ENCODE peak calls at places on chromosomes 13 and 19, in ten cellular contexts. L, A, D, T, S, F, Z, Y, Q and I are unnamed samples.

GRCh38 chr13:45575146-45575829 is 40.3 kb downstream of the ERICH6B start:
- DNase-seq in S (no peak), F (no peak), A (no peak), Q (no peak), T (no peak), Y (no peak), D (no peak), Z (no peak), L (no peak), I (peak; percentile 12)

GRCh38 chr13:60210510-60211065 is 46.9 kb upstream of the DIAPH3 start:
- DNase-seq in Z (no peak), L (no peak), T (no peak), D (no peak), Y (no peak), F (no peak), A (no peak), Q (no peak), S (no peak), I (no peak)

GRCh38 chr13:30647824-30648521 is 30.3 kb downstream of the USPL1 start:
- DNase-seq in L (no peak), Z (no peak), Q (no peak), D (no peak), T (no peak), F (no peak), Y (no peak), S (no peak), A (no peak), I (no peak)

GRCh38 chr13:105774739-105775460 is 760.6 kb downstream of the EFNB2 start:
- DNase-seq in F (no peak), Q (no peak), A (no peak), S (peak; percentile 93), T (no peak), L (peak; percentile 41), D (no peak), Z (no peak), Y (no peak), I (no peak)

GRCh38 chr13:49649244-49649962 is 21.1 kb downstream of the ARL11 start:
- DNase-seq in L (peak; percentile 32), Y (no peak), F (no peak), Q (no peak), Z (no peak), T (no peak), A (peak; percentile 66), S (peak; percentile 27), D (peak; percentile 55), I (no peak)

GRCh38 chr13:56755181-56755580 is 385.5 kb upstream of the PRR20A start:
- DNase-seq in F (no peak), S (no peak), Z (no peak), Y (no peak), Q (no peak), D (no peak), L (peak; percentile 16), T (no peak), A (peak; percentile 2), I (no peak)

GRCh38 chr13:30376426-30377311 is 45.6 kb upstream of the UBE2L5 start:
- DNase-seq in Z (no peak), L (no peak), S (no peak), F (no peak), D (no peak), Q (no peak), T (no peak), Y (peak; percentile 74), A (no peak), I (no peak)

GRCh38 chr19:49912965-49913685 is 15.9 kb upstream of the ATF5 start:
- DNase-seq in T (no peak), Y (no peak), A (no peak), F (no peak), D (no peak), S (no peak), Q (no peak), L (peak; percentile 59), Z (no peak), I (no peak)

GRCh38 chr19:7832009-7832408 is 2.0 kb downstream of the EVI5L start:
- DNase-seq in F (no peak), D (no peak), A (no peak), Y (no peak), T (no peak), Q (no peak), Z (no peak), S (no peak), L (no peak), I (no peak)

GRCh38 chr13:90331974-90332373 is 1015.5 kb upstream of the MIR17HG start:
- DNase-seq in F (no peak), A (no peak), L (no peak), Z (no peak), S (no peak), Q (no peak), D (no peak), T (no peak), Y (no peak), I (no peak)

DNA sequence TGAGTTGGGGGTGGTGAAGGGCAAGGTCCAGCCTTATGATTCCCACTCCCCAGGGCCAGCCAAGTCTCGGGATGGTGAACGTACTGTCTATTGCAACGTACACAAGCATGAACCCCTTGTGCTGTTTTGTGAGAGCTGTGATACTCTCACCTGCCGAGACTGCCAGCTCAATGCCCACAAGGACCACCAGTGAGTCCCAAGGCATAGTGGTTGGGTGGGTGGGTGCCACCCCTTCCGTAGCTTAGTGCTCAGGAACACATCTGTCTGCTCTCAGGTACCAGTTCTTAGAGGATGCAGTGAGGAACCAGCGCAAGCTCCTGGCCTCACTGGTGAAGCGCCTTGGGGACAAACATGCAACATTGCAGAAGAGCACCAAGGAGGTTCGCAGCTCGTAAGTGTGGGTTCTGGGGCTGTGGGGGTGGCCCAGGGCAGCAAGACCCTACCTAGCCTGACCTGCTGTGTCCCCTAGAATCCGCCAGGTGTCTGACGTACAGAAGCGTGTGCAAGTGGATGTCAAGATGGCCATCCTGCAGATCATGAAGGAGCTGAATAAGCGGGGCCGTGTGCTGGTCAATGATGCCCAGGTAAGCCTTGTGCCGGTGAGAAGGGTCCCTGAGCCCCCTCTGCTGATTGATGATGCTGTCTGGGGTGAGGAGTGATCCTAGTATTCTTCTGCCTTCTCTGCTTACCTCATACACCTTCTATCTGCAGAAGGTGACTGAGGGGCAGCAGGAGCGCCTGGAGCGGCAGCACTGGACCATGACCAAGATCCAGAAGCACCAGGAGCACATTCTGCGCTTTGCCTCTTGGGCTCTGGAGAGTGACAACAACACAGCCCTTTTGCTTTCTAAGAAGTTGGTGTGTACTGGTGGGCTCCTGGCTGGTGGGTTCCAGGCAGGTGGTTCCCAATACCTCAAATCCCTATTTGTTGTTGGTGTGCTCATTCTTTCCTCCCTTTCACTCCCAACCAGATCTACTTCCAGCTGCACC is 3.8 kb downstream of the TRIM28 start:
- DNase-seq in S (no peak), L (no peak), F (no peak), Z (peak; percentile 59), A (no peak), D (no peak), T (no peak), Y (no peak), Q (no peak), I (no peak)
- H3K4me3 ChIP-seq in S (no peak overlapping the region), L (no peak overlapping the region), F (no peak overlapping the region), Z (no peak overlapping the region), A (no peak overlapping the region), D (no peak overlapping the region), T (peak overlapping the region; percentile 84), Y (no peak overlapping the region), Q (no peak overlapping the region), I (no peak overlapping the region)

GRCh38 chr19:46408611-46409039 is 4.7 kb downstream of the CCDC8 start:
- DNase-seq in L (peak; percentile 83), D (no peak), Q (peak; percentile 42), S (no peak), T (no peak), F (peak; percentile 95), A (peak; percentile 79), Y (peak; percentile 92), Z (peak; percentile 90), I (no peak)
- H3K27me3 ChIP-seq in L (no peaks in the 10 kb centered on the region), D (no peaks in the 10 kb centered on the region), Q (peaks cover 81% of the 10 kb centered on the region), S (peaks cover 9% of the 10 kb centered on the region), T (peaks cover 3% of the 10 kb centered on the region), F (no peaks in the 10 kb centered on the region), A (no peaks in the 10 kb centered on the region), Y (peaks cover 18% of the 10 kb centered on the region), Z (no peaks in the 10 kb centered on the region), I (no peaks in the 10 kb centered on the region)

GRCh38 chr19:39599116-39599515 is 3.2 kb upstream of the LGALS13 start:
- DNase-seq in S (peak; percentile 8), L (peak; percentile 51), Z (no peak), F (no peak), A (peak; percentile 42), D (peak; percentile 64), Q (peak; percentile 13), T (no peak), Y (no peak), I (peak; percentile 19)
- H3K9me3 ChIP-seq in S (no peaks in the 10 kb centered on the region), L (no peaks in the 10 kb centered on the region), Z (no peaks in the 10 kb centered on the region), F (no peaks in the 10 kb centered on the region), A (no peaks in the 10 kb centered on the region), D (peaks cover 3% of the 10 kb centered on the region), Q (no peaks in the 10 kb centered on the region), T (no peaks in the 10 kb centered on the region), Y (no peaks in the 10 kb centered on the region), I (no peaks in the 10 kb centered on the region)

DNA sequence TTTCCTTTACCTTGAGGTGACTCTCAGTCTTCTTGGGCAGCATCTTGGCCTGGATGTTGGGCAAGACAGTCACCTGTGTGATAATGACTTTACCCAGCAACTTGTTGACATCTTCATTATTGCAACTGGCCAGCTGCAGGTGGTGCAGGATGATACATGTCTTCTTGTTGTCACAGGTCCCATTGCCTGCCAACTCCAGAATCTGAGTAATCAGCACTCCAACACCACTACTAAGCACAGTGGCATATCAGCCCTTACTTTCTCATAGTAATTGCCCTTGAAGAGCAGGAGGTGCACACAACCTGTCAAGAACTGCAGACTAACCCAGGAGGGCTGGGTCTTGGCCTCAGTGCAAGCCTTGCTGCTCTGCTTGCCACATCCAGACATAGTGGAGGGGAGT is 57.8 kb downstream of the CCNA1 start:
- DNase-seq in Q (no peak), A (no peak), Z (no peak), Y (no peak), F (no peak), S (no peak), D (no peak), L (no peak), T (no peak), I (no peak)
- H3K4me3 ChIP-seq in Q (no peak overlapping the region), A (no peak overlapping the region), Z (no peak overlapping the region), Y (no peak overlapping the region), F (no peak overlapping the region), S (no peak overlapping the region), D (no peak overlapping the region), L (no peak overlapping the region), T (no peak overlapping the region), I (no peak overlapping the region)

DNA sequence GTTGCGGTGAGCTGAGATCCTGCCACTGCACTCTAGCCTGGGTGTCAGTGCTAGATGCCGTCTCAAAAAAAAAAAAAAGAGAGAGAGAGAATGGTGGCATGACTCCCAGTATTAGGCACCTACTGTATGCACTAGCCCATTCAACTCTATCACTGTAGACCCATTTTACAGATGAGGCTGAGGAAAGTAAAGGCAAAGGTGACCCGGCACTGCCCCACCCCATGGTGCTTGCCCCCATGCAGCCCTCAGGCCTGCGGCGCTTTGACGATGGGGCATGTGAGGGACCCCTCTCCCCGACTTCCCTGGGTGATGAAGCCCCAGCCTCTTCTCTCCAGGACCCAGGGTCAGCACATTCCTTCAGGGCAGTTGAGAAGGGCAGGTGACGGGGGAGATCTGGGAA is 7.3 kb downstream of the NPAS1 start:
- DNase-seq in F (no peak), A (no peak), Z (no peak), T (no peak), Y (no peak), S (no peak), L (peak; percentile 3), Q (no peak), D (no peak), I (no peak)
- H3K27me3 ChIP-seq in F (no peaks in the 10 kb centered on the region), A (peaks cover 47% of the 10 kb centered on the region), Z (peaks cover 17% of the 10 kb centered on the region), T (peaks cover 46% of the 10 kb centered on the region), Y (peaks cover 31% of the 10 kb centered on the region), S (peaks cover 30% of the 10 kb centered on the region), L (peaks cover 49% of the 10 kb centered on the region), Q (peaks cover 96% of the 10 kb centered on the region), D (peaks cover 17% of the 10 kb centered on the region), I (peaks cover 38% of the 10 kb centered on the region)